ENCODE peak calls at places on chromosomes 11 and 22, in eight cellular contexts. L is pons; Y is anterior cingulate cortex; B is tibial nerve; S is bronchial epithelial cell; I is activated effector memory CD4-positive, alpha-beta T cell treated with anti-CD3 and anti-CD28 coated beads, Interleukin-2, amount 50 U/mL, for 16 hours; E is WTC11; M is immature natural killer cell. K is an unnamed sample.

GRCh38 chr11:1652778-1653540 is 23.4 kb downstream of the KRTAP5-5 start:
- DNase-seq in I (peak), E (peak), Y (peak), L (peak), M (peak), B (peak), S (no peak), K (peak)

GRCh38 chr11:105229758-105230157 is 90.2 kb upstream of the CARD18 start:
- DNase-seq in Y (no peak), M (no peak), S (no peak), I (no peak), E (no peak), L (peak), B (no peak), K (no peak)

GRCh38 chr11:65576867-65577755 is 1.3 kb downstream of the EHBP1L1 start:
- DNase-seq in I (peak), S (peak), L (no peak), Y (no peak), M (peak), E (no peak), B (no peak), K (peak)

GRCh38 chr11:96341237-96342130 is 1.5 kb downstream of the MAML2 start:
- DNase-seq in I (peak), L (no peak), E (peak), Y (no peak), S (no peak), B (no peak), M (peak), K (peak)

GRCh38 chr11:120186799-120187591 is 23.8 kb upstream of the OAF start:
- DNase-seq in I (peak), Y (no peak), B (no peak), E (no peak), L (no peak), S (peak), M (no peak), K (peak)

GRCh38 chr22:43828711-43829447 is 16.8 kb upstream of the EFCAB6 start:
- DNase-seq in M (no peak), I (peak), E (peak), S (no peak), B (peak), L (no peak), Y (no peak), K (peak)

GRCh38 chr11:17267576-17267975 is 9.0 kb upstream of the NUCB2 start:
- DNase-seq in S (peak), B (no peak), I (no peak), E (no peak), M (no peak), Y (no peak), L (no peak), K (no peak)

GRCh38 chr11:132858203-132858602 is 674.1 kb downstream of the OPCML start:
- DNase-seq in E (peak), M (no peak), I (no peak), B (no peak), S (peak), Y (no peak), L (no peak), K (no peak)

GRCh38 chr22:27226666-27227065 is 569.3 kb downstream of the MIAT start:
- DNase-seq in E (no peak), L (no peak), B (no peak), S (no peak), M (no peak), Y (no peak), I (no peak), K (no peak)

GRCh38 chr11:61293869-61294716 is 1.0 kb downstream of the VWCE start:
- DNase-seq in L (no peak), B (peak), I (peak), M (peak), E (peak), S (peak), Y (peak), K (peak)

GRCh38 chr22:34344702-34345101 is 424.4 kb upstream of the LARGE1 start:
- DNase-seq in E (no peak), B (no peak), S (no peak), Y (no peak), I (no peak), L (no peak), M (no peak), K (no peak)

GRCh38 chr11:61022311-61023085 is 51.0 kb downstream of the CD6 start:
- DNase-seq in S (no peak), I (peak), E (no peak), M (no peak), L (peak), Y (no peak), B (no peak), K (no peak)

GRCh38 chr11:61041755-61042518 is 60.4 kb upstream of the CD5 start:
- DNase-seq in L (peak), S (peak), B (no peak), E (peak), I (peak), Y (no peak), M (peak), K (no peak)

GRCh38 chr11:134439181-134439580 is 27.1 kb upstream of the B3GAT1 start:
- DNase-seq in I (peak), S (no peak), L (no peak), B (no peak), M (no peak), E (no peak), Y (no peak), K (no peak)

GRCh38 chr11:48169706-48170105 is 46.9 kb upstream of the OR4B1 start:
- DNase-seq in S (no peak), M (no peak), I (no peak), L (no peak), Y (no peak), B (no peak), E (no peak), K (no peak)

GRCh38 chr11:76667271-76667818 is 3.2 kb downstream of the LRRC32 start:
- DNase-seq in E (no peak), I (peak), M (no peak), B (no peak), L (no peak), S (no peak), Y (no peak), K (peak)

GRCh38 chr11:15071556-15072255 is 1.7 kb upstream of the CALCB start:
- DNase-seq in B (no peak), I (no peak), S (no peak), Y (no peak), L (no peak), E (no peak), M (no peak), K (no peak)

GRCh38 chr11:128194226-128194625 is 393.1 kb downstream of the ETS1 start:
- DNase-seq in S (no peak), B (no peak), I (no peak), M (no peak), Y (no peak), L (no peak), E (no peak), K (no peak)

GRCh38 chr11:83424376-83425136 is 138.4 kb upstream of the CCDC90B start:
- DNase-seq in I (no peak), L (no peak), E (no peak), Y (no peak), S (no peak), M (no peak), B (no peak), K (no peak)